ENCODE peak calls at places on chromosomes 5 and 9, in six cellular contexts. F is heart left ventricle, Z is astrocyte, Y is IMR-90, C is uterus, Q is body of pancreas. R is an unnamed sample. For H3K4me1, the result is how much of the 10 kb centered on the place peaks cover.

GRCh38 chr5:6365977-6366590 is 12.3 kb downstream of the MED10 start:
- DNase-seq in F (no peak), Z (no peak), Y (no peak), C (no peak), Q (no peak), R (no peak)

GRCh38 chr9:94175669-94176068 is 83.4 kb upstream of the ZNF169 start:
- DNase-seq in F (no peak), Z (peak), Y (peak), C (no peak), Q (no peak), R (no peak)

GRCh38 chr9:4147476-4148214 is 152.2 kb downstream of the GLIS3 start:
- DNase-seq in F (no peak), Z (no peak), Y (no peak), C (no peak), Q (peak), R (peak)

GRCh38 chr9:104866186-104866585 is 61.8 kb downstream of the ABCA1 start:
- DNase-seq in F (no peak), Z (peak), Y (peak), C (no peak), Q (no peak), R (no peak)

GRCh38 chr9:112891521-112891920 is 845 bp upstream of the SLC46A2 start:
- DNase-seq in F (no peak), Z (no peak), Y (no peak), C (no peak), Q (no peak), R (no peak)

GRCh38 chr5:141735823-141736222 is 53.8 kb upstream of the ARAP3 start:
- DNase-seq in F (no peak), Z (no peak), Y (no peak), C (no peak), Q (no peak), R (no peak)

GRCh38 chr9:127524373-127524772 is 73.1 kb downstream of the LRSAM1 start:
- DNase-seq in F (no peak), Z (peak), Y (peak), C (no peak), Q (peak), R (peak)

GRCh38 chr5:171207256-171207866 is 101.7 kb upstream of the TLX3 start:
- DNase-seq in F (no peak), Z (peak), Y (peak), C (no peak), Q (no peak), R (peak)

GRCh38 chr5:157718529-157718928 is 12.7 kb upstream of the THG1L start:
- DNase-seq in F (no peak), Z (peak), Y (peak), C (no peak), Q (no peak), R (peak)

DNA sequence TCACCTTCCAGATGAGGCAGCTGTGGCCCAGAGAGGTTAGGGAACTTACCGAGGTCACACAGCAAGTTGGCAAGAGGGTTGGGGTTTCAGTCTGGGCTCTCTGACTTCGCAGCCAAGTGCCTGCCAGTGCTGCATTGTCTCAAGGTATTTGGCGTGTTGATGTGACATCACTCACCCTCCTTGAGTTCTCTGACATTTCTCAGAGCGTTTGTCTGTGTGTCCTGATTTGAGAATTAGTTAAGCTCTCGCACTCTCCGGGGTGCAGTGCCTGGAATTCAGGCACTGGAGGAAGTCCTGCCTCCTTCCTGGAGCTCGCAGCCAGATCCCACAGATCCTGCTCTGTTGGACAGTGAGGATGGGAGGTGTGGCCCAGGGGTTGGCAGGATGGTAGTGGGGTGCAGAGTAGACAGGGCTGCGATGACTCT is 25.7 kb downstream of the WWC1 start:
- DNase-seq in F (peak), Z (no peak), Y (no peak), C (no peak), Q (no peak), R (peak)
- H3K4me1 ChIP-seq in F (under half), Z (under half), Y (under half), C (under half), Q (half or more), R (under half)

DNA sequence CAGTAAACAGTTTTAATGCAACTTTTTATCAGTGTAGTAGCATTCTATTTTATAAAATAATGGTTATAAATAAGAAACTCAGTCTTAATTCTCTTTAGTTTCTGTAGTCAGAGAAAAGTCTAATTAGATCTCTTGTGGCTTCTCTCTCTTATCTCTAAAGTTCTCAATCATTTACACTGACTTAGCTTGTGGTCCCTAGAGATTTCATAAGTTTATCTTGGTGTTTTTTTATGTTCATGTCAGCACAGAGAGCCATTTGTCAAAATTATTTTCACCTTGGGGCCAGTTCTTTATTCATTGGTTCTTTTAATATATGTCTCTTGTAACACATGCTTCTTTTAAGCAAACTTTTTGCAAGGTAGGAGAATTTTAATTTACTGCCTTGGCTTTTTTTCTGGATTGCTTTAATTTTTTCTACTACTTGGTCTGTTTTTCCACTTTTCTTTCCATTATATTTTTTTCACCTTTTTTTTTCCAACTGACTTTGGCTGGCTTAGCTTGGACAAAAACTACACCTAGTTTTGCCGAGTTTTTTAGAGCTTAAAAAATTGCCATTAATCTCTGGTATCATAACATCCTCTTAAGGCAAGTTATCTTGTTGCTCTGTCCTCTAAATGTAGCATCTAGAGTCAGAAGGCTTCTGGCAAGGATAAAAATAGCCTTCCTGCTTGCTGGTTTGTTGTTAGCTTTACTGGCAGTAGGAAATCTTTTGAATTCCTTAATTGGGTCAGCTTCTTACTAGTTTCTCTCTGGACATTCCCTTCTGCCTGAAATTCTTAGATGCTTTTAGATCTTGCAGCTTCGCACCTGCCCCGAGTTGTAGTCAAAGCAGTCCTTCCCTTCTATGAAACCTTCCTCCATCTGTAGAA is 35.3 kb downstream of the CPEB4 start:
- DNase-seq in F (no peak), Z (peak), Y (peak), C (no peak), Q (no peak), R (peak)
- H3K27ac ChIP-seq in F (peak), Z (peak), Y (no peak), C (peak), Q (peak), R (peak)

DNA sequence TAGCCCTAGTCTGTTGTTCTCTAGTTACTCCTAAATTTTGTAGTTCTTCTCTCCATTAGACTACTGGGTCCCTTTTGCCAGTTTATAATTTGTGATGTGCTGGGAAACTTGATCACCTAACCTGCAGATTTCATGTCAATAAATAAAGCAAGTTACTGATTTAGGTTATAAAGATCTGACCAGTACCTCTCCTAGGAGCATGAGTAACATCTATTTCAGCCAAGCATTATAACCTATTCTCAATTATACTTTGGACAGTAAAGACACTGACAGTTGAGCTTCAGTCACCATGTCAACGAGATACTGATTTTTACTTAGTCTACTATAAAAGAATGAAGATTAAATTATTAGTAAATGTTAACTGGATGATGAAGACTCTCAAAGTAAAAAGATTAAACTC is 36.7 kb downstream of the CSNK1A1 start:
- DNase-seq in F (no peak), Z (no peak), Y (no peak), C (no peak), Q (no peak), R (no peak)
- H3K4me1 ChIP-seq in F (under half), Z (under half), Y (under half), C (under half), Q (under half), R (under half)

DNA sequence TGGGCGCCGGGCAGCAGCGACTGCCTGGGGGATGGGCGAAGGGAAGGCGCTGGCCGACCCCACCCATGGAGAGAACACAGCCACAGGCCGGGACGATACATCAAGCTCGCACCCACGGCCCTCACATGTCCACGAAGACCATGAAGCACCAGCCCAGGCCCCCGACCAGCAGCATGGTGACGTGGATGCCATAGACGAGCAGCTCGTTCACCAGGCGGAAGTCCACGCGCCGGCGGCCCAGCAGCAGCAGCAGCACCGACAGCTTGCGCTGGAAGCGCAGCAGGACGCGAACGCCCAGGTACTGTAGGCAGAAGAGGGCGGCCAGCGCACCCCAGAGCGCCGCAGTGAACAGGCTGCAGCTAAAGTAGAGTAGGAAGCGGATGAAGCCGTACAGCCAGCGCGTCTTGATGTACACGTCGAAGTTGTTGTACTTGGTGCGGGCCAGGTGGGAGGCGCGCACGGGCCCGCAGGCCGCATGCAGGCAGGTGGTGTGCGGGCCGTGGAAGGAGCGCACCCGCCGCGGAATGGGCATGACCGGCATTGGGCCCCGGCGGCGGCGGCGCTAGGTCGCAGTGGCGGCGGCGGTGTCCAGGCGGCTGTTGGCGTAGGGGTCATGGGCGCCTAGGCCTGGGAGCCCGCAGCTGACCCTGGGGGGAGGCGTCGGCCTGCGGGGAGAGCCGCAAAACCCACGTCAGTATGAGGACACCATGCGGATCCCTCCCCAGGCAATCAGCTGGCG is 2.1 kb downstream of the TMEM250 start:
- DNase-seq in F (no peak), Z (no peak), Y (no peak), C (no peak), Q (no peak), R (no peak)
- H3K27ac ChIP-seq in F (peak), Z (no peak), Y (no peak), C (no peak), Q (no peak), R (no peak)

GRCh38 chr5:179304871-179305270 is 40.4 kb downstream of the ADAMTS2 start:
- DNase-seq in F (no peak), Z (no peak), Y (no peak), C (no peak), Q (no peak), R (no peak)
- H3K4me1 ChIP-seq in F (under half), Z (under half), Y (under half), C (under half), Q (under half), R (under half)